ENCODE peak calls at places on chromosome 22, in five cellular contexts. I is psoas muscle, A is GM23248, W is cardiac muscle cell, Y is HCT116. M is an unnamed sample. For H3K4me1, the result is how much of the 10 kb centered on the place peaks cover.

GRCh38 chr22:39177456-39177775 is 24.9 kb upstream of the CBX7 start:
- DNase-seq in I (no peak), A (peak), W (no peak), Y (no peak), M (no peak)

GRCh38 chr22:10780281-10780680 is 4747.7 kb upstream of the OR11H1 start:
- DNase-seq in I (no peak), A (no peak), W (no peak), Y (no peak), M (no peak)

GRCh38 chr22:44611880-44612496 is 90.0 kb upstream of the PRR5 start:
- DNase-seq in I (no peak), A (no peak), W (no peak), Y (no peak), M (no peak)

GRCh38 chr22:50444663-50445062 is 30.2 kb downstream of the SBF1 start:
- DNase-seq in I (no peak), A (peak), W (peak), Y (peak), M (peak)

GRCh38 chr22:26529345-26529744 is 17.1 kb upstream of the TFIP11 start:
- DNase-seq in I (peak), A (peak), W (peak), Y (no peak), M (no peak)

GRCh38 chr22:29167032-29167911 is 38.4 kb upstream of the EMID1 start:
- DNase-seq in I (no peak), A (no peak), W (no peak), Y (no peak), M (no peak)

GRCh38 chr22:47213571-47214230 is 451.3 kb downstream of the TBC1D22A start:
- DNase-seq in I (peak), A (peak), W (peak), Y (peak), M (no peak)

GRCh38 chr22:27317961-27318360 is 483.6 kb downstream of the MN1 start:
- DNase-seq in I (no peak), A (no peak), W (no peak), Y (no peak), M (peak)

GRCh38 chr22:10961043-10961860 is 4566.7 kb upstream of the OR11H1 start:
- DNase-seq in I (peak), A (no peak), W (no peak), Y (no peak), M (no peak)

GRCh38 chr22:21762712-21763581 is 27.4 kb upstream of the YPEL1 start:
- DNase-seq in I (no peak), A (no peak), W (no peak), Y (no peak), M (no peak)

GRCh38 chr22:40512426-40513136 is 123.9 kb downstream of the MRTFA start:
- DNase-seq in I (no peak), A (peak), W (peak), Y (no peak), M (peak)

GRCh38 chr22:45671051-45671782 is 417 bp upstream of the ATXN10 start:
- DNase-seq in I (peak), A (peak), W (no peak), Y (no peak), M (no peak)

GRCh38 chr22:30045901-30046715 is 34.2 kb upstream of the HORMAD2 start:
- DNase-seq in I (no peak), A (no peak), W (no peak), Y (no peak), M (no peak)

GRCh38 chr22:44523981-44524759 is 26.1 kb upstream of the RTL6 start:
- DNase-seq in I (no peak), A (peak), W (peak), Y (no peak), M (no peak)

GRCh38 chr22:41240377-41241132 is at the start of gene CHADL:
- DNase-seq in I (no peak), A (no peak), W (no peak), Y (no peak), M (no peak)

GRCh38 chr22:35229865-35230264 is 27.4 kb upstream of the HMGXB4 start:
- DNase-seq in I (no peak), A (no peak), W (no peak), Y (no peak), M (no peak)

GRCh38 chr22:44248926-44249325 is 63.8 kb downstream of the SHISAL1 start:
- DNase-seq in I (no peak), A (no peak), W (no peak), Y (no peak), M (no peak)

GRCh38 chr22:25447067-25447688 is 117.3 kb upstream of the GRK3 start:
- DNase-seq in I (no peak), A (no peak), W (no peak), Y (no peak), M (no peak)

GRCh38 chr22:44998296-44998695 is 11.5 kb downstream of the PHF21B start:
- DNase-seq in I (no peak), A (no peak), W (no peak), Y (no peak), M (no peak)

GRCh38 chr22:21079493-21079892 is 33.7 kb downstream of the LRRC74B start:
- DNase-seq in I (no peak), A (no peak), W (no peak), Y (no peak), M (no peak)

GRCh38 chr22:43150731-43151206 is 590 bp upstream of the TSPO start:
- DNase-seq in I (no peak), A (peak), W (no peak), Y (no peak), M (no peak)

GRCh38 chr22:40247976-40248375 is 70.3 kb downstream of the TNRC6B start:
- DNase-seq in I (no peak), A (no peak), W (no peak), Y (no peak), M (no peak)

GRCh38 chr22:40416267-40416570 is 45.8 kb downstream of the SGSM3 start:
- DNase-seq in I (no peak), A (no peak), W (no peak), Y (no peak), M (no peak)

GRCh38 chr22:41830174-41830573 is 2.7 kb upstream of the SREBF2 start:
- DNase-seq in I (no peak), A (peak), W (no peak), Y (no peak), M (no peak)

GRCh38 chr22:27462190-27462589 is 339.4 kb downstream of the MN1 start:
- DNase-seq in I (no peak), A (peak), W (no peak), Y (no peak), M (no peak)

GRCh38 chr22:44632823-44633478 is 69.1 kb upstream of the PRR5 start:
- DNase-seq in I (no peak), A (no peak), W (peak), Y (no peak), M (no peak)

GRCh38 chr22:29031236-29031982 is 30.2 kb downstream of the C22orf31 start:
- DNase-seq in I (peak), A (peak), W (peak), Y (peak), M (peak)

GRCh38 chr22:45888221-45889092 is 88.5 kb downstream of the WNT7B start:
- DNase-seq in I (peak), A (no peak), W (no peak), Y (no peak), M (no peak)

GRCh38 chr22:49934144-49934890 is 15.9 kb downstream of the CRELD2 start:
- DNase-seq in I (peak), A (peak), W (no peak), Y (no peak), M (no peak)

GRCh38 chr22:47059701-47060161 is 297.3 kb downstream of the TBC1D22A start:
- DNase-seq in I (no peak), A (no peak), W (no peak), Y (no peak), M (peak)

GRCh38 chr22:20952544-20953341 is 14.3 kb upstream of the AIFM3 start:
- DNase-seq in I (no peak), A (no peak), W (no peak), Y (no peak), M (no peak)

GRCh38 chr22:45334068-45334467 is 24.3 kb downstream of the FAM118A start:
- DNase-seq in I (no peak), A (peak), W (no peak), Y (no peak), M (peak)

GRCh38 chr22:25754527-25755202 is 12.7 kb downstream of the MYO18B start:
- DNase-seq in I (peak), A (peak), W (peak), Y (no peak), M (no peak)

GRCh38 chr22:44304354-44304753 is 8.4 kb downstream of the SHISAL1 start:
- DNase-seq in I (no peak), A (peak), W (peak), Y (no peak), M (no peak)

DNA sequence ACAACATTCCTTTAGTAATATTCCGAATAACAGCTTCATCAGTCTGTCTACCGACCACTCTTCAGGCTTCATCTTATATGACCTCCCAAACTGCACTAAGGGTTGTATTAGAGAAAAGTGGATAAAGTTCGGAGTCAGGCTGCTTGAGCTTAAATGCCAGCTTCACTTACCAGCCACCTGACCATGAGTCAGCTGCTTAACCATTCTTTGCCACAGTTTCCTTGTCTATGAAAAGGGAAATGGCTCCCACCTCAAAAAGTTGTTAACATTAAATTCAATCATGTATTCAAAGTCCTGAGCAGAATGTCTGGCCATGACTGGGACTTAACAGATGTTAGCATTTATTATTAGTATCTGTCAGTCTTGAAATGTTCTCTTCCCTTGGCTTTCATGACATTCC is 20.9 kb downstream of the LIMK2 start:
- DNase-seq in I (no peak), A (no peak), W (no peak), Y (no peak), M (peak)
- H3K4me1 ChIP-seq in I (under half), A (under half), W (under half), Y (under half), M (under half)

DNA sequence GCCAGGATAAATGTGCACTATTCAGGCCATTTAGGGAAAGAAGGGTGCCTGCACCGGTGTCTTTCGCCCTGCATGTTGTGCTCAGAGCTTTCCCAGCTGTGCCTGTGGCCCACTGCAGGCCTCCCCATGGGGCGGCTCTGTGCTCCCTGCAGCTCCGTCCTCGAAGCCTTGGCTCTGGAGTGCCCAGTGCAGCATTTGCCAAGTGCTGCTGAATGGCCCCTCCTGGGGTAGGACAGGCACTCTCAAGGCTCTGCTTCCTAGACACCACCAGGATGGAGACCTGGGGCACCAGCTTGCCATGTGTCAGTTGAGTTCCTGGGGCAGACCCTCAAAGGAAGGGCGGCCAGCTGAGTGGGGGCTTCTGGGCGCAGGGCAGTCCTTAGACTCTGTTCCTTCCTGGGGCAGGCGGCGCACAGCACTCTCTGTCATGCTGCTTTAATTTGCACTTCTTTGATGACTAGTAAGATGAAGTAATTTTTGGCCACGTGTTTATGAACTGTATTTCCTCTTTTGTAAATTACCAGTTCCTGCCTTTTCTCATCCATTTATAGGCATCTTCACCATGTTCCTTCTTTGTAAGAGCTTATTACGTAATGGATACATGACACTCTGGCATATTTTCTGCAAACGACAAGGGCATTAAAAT is 32.1 kb upstream of the GNB1L start:
- DNase-seq in I (peak), A (peak), W (peak), Y (no peak), M (peak)
- H3K4me1 ChIP-seq in I (under half), A (under half), W (under half), Y (under half), M (under half)

GRCh38 chr22:23210428-23211170 is 30.3 kb downstream of the BCR start:
- DNase-seq in I (no peak), A (no peak), W (no peak), Y (no peak), M (no peak)
- H3K4me1 ChIP-seq in I (under half), A (under half), W (under half), Y (under half), M (under half)

GRCh38 chr22:38111941-38112355 is 1.5 kb upstream of the BAIAP2L2 start:
- DNase-seq in I (no peak), A (no peak), W (no peak), Y (no peak), M (no peak)

GRCh38 chr22:38110863-38111852 is 674 bp upstream of the BAIAP2L2 start:
- DNase-seq in I (no peak), A (peak), W (no peak), Y (no peak), M (no peak)

GRCh38 chr22:38114484-38115398 is 4.3 kb upstream of the BAIAP2L2 start:
- DNase-seq in I (peak), A (peak), W (peak), Y (peak), M (peak)

GRCh38 chr22:38110008-38110862 is at the start of gene BAIAP2L2:
- DNase-seq in I (no peak), A (no peak), W (no peak), Y (no peak), M (no peak)

GRCh38 chr22:38112361-38112760 is 1.9 kb upstream of the BAIAP2L2 start:
- DNase-seq in I (no peak), A (no peak), W (no peak), Y (no peak), M (no peak)
- H3K4me1 ChIP-seq in I (under half), A (under half), W (under half), Y (under half), M (under half)

GRCh38 chr22:37912171-37912570 is 6.1 kb downstream of the MICALL1 start:
- DNase-seq in I (no peak), A (no peak), W (no peak), Y (no peak), M (no peak)

GRCh38 chr22:37910863-37911262 is 4.8 kb downstream of the MICALL1 start:
- DNase-seq in I (no peak), A (no peak), W (no peak), Y (no peak), M (no peak)

GRCh38 chr22:37913233-37913721 is 7.2 kb downstream of the MICALL1 start:
- DNase-seq in I (no peak), A (no peak), W (no peak), Y (no peak), M (no peak)

GRCh38 chr22:37911273-37911672 is 5.2 kb downstream of the MICALL1 start:
- DNase-seq in I (no peak), A (no peak), W (no peak), Y (no peak), M (no peak)

GRCh38 chr22:37911697-37912096 is 5.6 kb downstream of the MICALL1 start:
- DNase-seq in I (no peak), A (no peak), W (no peak), Y (no peak), M (no peak)
- H3K4me1 ChIP-seq in I (under half), A (under half), W (under half), Y (under half), M (under half)

GRCh38 chr22:36387914-36388864 is at the start of gene MYH9:
- DNase-seq in I (peak), A (peak), W (peak), Y (peak), M (peak)
- H3K4me1 ChIP-seq in I (under half), A (under half), W (under half), Y (under half), M (under half)

M was measured in foreskin keratinocyte.